ENCODE peak calls at places on chromosomes 11 and 22, in ten cellular contexts. B, J, I, C, O, K, A, Y, X and R are unnamed samples.

GRCh38 chr11:69369945-69370344 is 76.0 kb downstream of the MYEOV start:
- DNase-seq in B (no peak), J (no peak), I (no peak), C (peak), O (no peak), K (no peak), A (no peak), Y (no peak), X (no peak), R (no peak)

GRCh38 chr22:49855491-49855911 is 1.9 kb downstream of the ZBED4 start:
- DNase-seq in B (no peak), J (peak), I (peak), C (no peak), O (no peak), K (no peak), A (no peak), Y (no peak), X (no peak), R (no peak)

GRCh38 chr11:77559686-77560425 is 29.9 kb upstream of the AQP11 start:
- DNase-seq in B (no peak), J (peak), I (peak), C (no peak), O (no peak), K (no peak), A (no peak), Y (peak), X (peak), R (no peak)

GRCh38 chr11:27204527-27204926 is 158.5 kb downstream of the CCDC34 start:
- DNase-seq in B (no peak), J (no peak), I (peak), C (peak), O (no peak), K (no peak), A (peak), Y (no peak), X (peak), R (no peak)

GRCh38 chr22:39176067-39176621 is 23.7 kb upstream of the CBX7 start:
- DNase-seq in B (peak), J (peak), I (peak), C (peak), O (peak), K (no peak), A (no peak), Y (peak), X (no peak), R (peak)

GRCh38 chr11:10862446-10862845 is 4.6 kb upstream of the ZBED5 start:
- DNase-seq in B (no peak), J (no peak), I (no peak), C (no peak), O (no peak), K (no peak), A (no peak), Y (no peak), X (no peak), R (no peak)

GRCh38 chr11:123429336-123429735 is 733 bp upstream of the GRAMD1B start:
- DNase-seq in B (no peak), J (no peak), I (peak), C (no peak), O (no peak), K (no peak), A (no peak), Y (peak), X (no peak), R (no peak)

GRCh38 chr11:124075841-124076571 is 34.9 kb upstream of the OR10G7 start:
- DNase-seq in B (peak), J (peak), I (no peak), C (no peak), O (no peak), K (peak), A (no peak), Y (no peak), X (no peak), R (no peak)

GRCh38 chr11:34379539-34379938 is 21.7 kb upstream of the ABTB2 start:
- DNase-seq in B (no peak), J (no peak), I (no peak), C (no peak), O (no peak), K (no peak), A (no peak), Y (no peak), X (no peak), R (no peak)

GRCh38 chr22:36026741-36027140 is 1.9 kb downstream of the RBFOX2 start:
- DNase-seq in B (no peak), J (peak), I (peak), C (peak), O (no peak), K (peak), A (peak), Y (no peak), X (no peak), R (no peak)

GRCh38 chr11:5684627-5685362 is at the start of gene TRIM5:
- DNase-seq in B (peak), J (peak), I (peak), C (peak), O (peak), K (peak), A (peak), Y (peak), X (peak), R (peak)

GRCh38 chr22:40764743-40765441 is 54.3 kb downstream of the SLC25A17 start:
- DNase-seq in B (no peak), J (no peak), I (peak), C (no peak), O (no peak), K (peak), A (peak), Y (no peak), X (no peak), R (no peak)

GRCh38 chr11:12195773-12196172 is 85.4 kb downstream of the MICAL2 start:
- DNase-seq in B (no peak), J (no peak), I (no peak), C (no peak), O (no peak), K (peak), A (no peak), Y (no peak), X (no peak), R (no peak)

GRCh38 chr11:129307162-129307561 is 68.5 kb upstream of the BARX2 start:
- DNase-seq in B (no peak), J (no peak), I (no peak), C (no peak), O (no peak), K (no peak), A (no peak), Y (no peak), X (no peak), R (no peak)

GRCh38 chr11:115134886-115135285 is 369.3 kb downstream of the CADM1 start:
- DNase-seq in B (no peak), J (no peak), I (no peak), C (no peak), O (no peak), K (no peak), A (no peak), Y (no peak), X (no peak), R (no peak)

GRCh38 chr22:20213833-20214708 is 54.0 kb downstream of the RTN4R start:
- DNase-seq in B (no peak), J (no peak), I (no peak), C (no peak), O (no peak), K (no peak), A (no peak), Y (no peak), X (no peak), R (no peak)

GRCh38 chr11:102564110-102564509 is 33.6 kb upstream of the MMP7 start:
- DNase-seq in B (no peak), J (peak), I (peak), C (no peak), O (no peak), K (peak), A (no peak), Y (no peak), X (peak), R (no peak)

GRCh38 chr11:129785383-129786111 is 30.1 kb upstream of the TMEM45B start:
- DNase-seq in B (no peak), J (peak), I (peak), C (no peak), O (no peak), K (no peak), A (peak), Y (no peak), X (no peak), R (no peak)

GRCh38 chr11:7270233-7270760 is 18.6 kb downstream of the SYT9 start:
- DNase-seq in B (no peak), J (no peak), I (no peak), C (no peak), O (no peak), K (no peak), A (no peak), Y (no peak), X (no peak), R (no peak)

GRCh38 chr11:36264011-36264410 is 25.2 kb downstream of the COMMD9 start:
- DNase-seq in B (no peak), J (no peak), I (no peak), C (no peak), O (no peak), K (no peak), A (no peak), Y (no peak), X (no peak), R (no peak)

GRCh38 chr22:36740716-36741115 is 35.2 kb downstream of the IFT27 start:
- DNase-seq in B (no peak), J (no peak), I (no peak), C (no peak), O (no peak), K (no peak), A (no peak), Y (no peak), X (no peak), R (no peak)

GRCh38 chr11:116503216-116504160 is 269.3 kb downstream of the BUD13 start:
- DNase-seq in B (no peak), J (no peak), I (no peak), C (no peak), O (no peak), K (no peak), A (no peak), Y (no peak), X (no peak), R (no peak)

GRCh38 chr11:115418626-115419025 is 85.6 kb downstream of the CADM1 start:
- DNase-seq in B (no peak), J (no peak), I (no peak), C (no peak), O (no peak), K (no peak), A (no peak), Y (no peak), X (no peak), R (no peak)

GRCh38 chr11:5380740-5381342 is 2.8 kb upstream of the OR51M1 start:
- DNase-seq in B (peak), J (peak), I (peak), C (peak), O (no peak), K (peak), A (peak), Y (peak), X (peak), R (peak)

GRCh38 chr11:34148504-34149165 is 43.2 kb downstream of the NAT10 start:
- DNase-seq in B (no peak), J (no peak), I (no peak), C (no peak), O (no peak), K (no peak), A (no peak), Y (no peak), X (no peak), R (no peak)

GRCh38 chr11:11786771-11787170 is 55.0 kb upstream of the USP47 start:
- DNase-seq in B (no peak), J (peak), I (peak), C (peak), O (no peak), K (no peak), A (no peak), Y (no peak), X (no peak), R (no peak)

DNA sequence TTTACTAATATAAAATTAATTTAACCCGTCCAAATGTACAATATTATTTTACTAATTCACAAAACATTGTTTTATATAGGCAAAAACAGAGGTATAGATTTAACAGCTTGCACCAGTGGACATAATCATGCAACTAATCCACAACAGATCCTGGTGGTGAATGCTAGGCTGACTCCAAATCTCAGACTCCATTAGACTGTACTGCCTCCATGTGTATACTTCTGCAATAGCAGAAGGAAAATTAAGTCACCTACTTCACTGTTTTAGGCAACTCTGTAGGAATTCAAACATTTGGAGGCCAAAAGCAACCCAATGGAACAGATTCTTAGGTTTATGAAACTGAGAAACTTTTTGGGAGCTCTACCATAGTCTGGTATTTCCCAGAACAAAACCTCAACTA is 30.0 kb upstream of the RAB39A start:
- DNase-seq in B (no peak), J (peak), I (peak), C (peak), O (no peak), K (peak), A (peak), Y (no peak), X (peak), R (no peak)
- TF ChIP-seq CTCF in B (no peak), J (peak), I (peak), C (peak), O (peak), K (no peak), A (peak), Y (peak), X (peak), R (peak)

DNA sequence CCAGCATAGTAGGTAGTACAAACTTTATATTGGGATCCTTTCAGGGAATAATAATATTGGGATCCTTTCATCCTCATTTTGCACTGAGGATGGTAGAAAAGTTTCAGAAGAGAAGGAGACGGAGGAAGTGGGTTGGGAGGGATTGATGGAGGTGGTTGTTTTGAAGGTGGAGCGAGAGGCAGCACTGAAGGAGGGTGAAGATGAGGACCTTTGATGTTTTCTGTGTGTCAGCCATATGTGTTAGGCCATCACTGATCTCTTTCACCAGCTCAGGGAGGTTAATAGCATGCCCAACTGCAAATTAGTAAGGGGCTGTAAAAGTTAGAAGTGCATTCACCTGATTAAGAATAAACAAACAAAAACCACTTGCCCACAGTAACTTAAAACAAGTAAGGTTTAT is 275.5 kb upstream of the B3GAT1 start:
- DNase-seq in B (no peak), J (no peak), I (no peak), C (no peak), O (no peak), K (no peak), A (no peak), Y (no peak), X (no peak), R (no peak)
- TF ChIP-seq CTCF in B (no peak), J (no peak), I (no peak), C (no peak), O (no peak), K (no peak), A (no peak), Y (no peak), X (no peak), R (no peak)

DNA sequence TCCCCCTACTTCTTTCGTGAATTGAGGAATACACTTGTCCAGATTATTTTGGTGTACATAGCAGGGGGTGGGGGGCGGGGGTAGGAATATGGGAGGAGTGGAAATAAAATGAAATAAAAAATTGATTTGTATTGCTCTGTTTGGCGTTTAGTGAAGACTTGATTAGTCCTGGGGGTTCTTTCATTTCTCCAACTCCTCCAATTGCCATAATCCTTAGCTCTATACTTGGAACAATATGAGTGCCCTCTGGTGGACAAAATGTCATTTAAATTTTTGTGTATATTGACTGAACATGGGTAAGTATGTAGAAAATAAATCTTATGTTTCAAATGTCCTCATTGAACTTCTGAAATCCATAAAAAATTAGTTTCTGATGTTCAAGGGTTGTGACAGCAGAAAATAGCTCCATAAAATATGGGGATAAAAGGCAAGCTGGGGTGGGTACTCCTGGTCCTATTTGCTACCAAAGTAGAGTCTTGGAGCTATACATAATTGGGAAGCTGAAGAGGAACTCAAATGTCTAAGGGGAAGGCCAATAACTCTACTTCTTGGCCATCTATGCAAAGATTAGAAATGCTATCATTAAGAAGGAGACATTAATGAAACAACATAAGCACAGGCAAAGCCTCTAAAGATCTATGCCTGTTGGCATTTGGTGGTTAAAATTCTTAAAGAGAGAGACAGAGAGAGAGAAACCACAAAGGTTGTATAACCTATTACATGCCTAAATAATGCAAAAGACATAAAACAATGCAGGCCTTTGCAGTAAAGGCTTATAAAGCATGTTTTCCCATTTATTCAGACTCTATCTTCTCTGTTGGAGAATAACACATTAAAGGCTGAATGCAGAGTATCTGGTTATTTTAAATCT is 421.6 kb downstream of the METTL15 start:
- DNase-seq in B (no peak), J (peak), I (peak), C (peak), O (no peak), K (peak), A (peak), Y (no peak), X (peak), R (no peak)
- TF ChIP-seq CTCF in B (peak), J (peak), I (peak), C (peak), O (no peak), K (no peak), A (peak), Y (peak), X (peak), R (peak)

GRCh38 chr11:118956847-118957469 is 860 bp downstream of the UPK2 start:
- DNase-seq in B (no peak), J (no peak), I (no peak), C (no peak), O (no peak), K (no peak), A (no peak), Y (no peak), X (no peak), R (no peak)
- TF ChIP-seq CTCF in B (peak), J (no peak), I (no peak), C (no peak), O (no peak), K (no peak), A (peak), Y (no peak), X (no peak), R (no peak)

GRCh38 chr22:43782448-43782847 is 29.7 kb downstream of the EFCAB6 start:
- DNase-seq in B (no peak), J (peak), I (peak), C (no peak), O (no peak), K (no peak), A (no peak), Y (no peak), X (no peak), R (no peak)
- TF ChIP-seq CTCF in B (no peak), J (no peak), I (no peak), C (no peak), O (no peak), K (no peak), A (no peak), Y (no peak), X (no peak), R (no peak)

DNA sequence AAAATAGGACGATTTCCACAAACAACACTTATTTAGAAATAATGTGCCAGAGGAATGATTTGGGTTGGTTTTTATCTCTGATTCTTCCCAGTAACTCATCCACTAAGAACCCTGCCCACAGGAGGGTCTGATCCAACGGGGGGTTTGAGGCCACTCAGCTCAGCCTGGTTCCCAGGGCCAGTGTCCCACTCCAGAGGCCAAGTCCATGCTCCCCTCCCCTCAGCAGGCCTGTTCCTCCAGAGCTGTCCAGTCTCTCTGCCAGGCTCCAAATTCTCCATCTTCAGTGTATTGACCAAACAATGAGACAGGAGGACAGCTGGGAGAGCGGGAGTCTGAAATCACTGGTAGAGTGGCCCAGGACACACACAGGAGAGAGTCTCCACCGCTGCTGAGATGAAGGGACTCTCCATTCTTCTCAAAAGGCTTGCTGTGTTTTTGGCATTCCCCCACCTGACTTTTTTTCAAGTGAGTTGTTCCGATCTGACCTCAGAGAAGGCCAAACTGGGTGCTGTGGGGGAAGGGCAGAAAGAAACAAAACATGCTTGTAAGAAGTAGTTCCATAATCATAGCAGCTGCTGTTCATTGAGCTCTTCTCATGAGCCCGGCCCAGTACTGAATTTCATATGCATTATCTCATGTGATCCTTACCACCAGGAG is 17.6 kb upstream of the SCN2B start:
- DNase-seq in B (no peak), J (no peak), I (no peak), C (no peak), O (no peak), K (peak), A (no peak), Y (no peak), X (no peak), R (no peak)
- TF ChIP-seq CTCF in B (no peak), J (no peak), I (no peak), C (no peak), O (no peak), K (no peak), A (no peak), Y (no peak), X (no peak), R (no peak)

DNA sequence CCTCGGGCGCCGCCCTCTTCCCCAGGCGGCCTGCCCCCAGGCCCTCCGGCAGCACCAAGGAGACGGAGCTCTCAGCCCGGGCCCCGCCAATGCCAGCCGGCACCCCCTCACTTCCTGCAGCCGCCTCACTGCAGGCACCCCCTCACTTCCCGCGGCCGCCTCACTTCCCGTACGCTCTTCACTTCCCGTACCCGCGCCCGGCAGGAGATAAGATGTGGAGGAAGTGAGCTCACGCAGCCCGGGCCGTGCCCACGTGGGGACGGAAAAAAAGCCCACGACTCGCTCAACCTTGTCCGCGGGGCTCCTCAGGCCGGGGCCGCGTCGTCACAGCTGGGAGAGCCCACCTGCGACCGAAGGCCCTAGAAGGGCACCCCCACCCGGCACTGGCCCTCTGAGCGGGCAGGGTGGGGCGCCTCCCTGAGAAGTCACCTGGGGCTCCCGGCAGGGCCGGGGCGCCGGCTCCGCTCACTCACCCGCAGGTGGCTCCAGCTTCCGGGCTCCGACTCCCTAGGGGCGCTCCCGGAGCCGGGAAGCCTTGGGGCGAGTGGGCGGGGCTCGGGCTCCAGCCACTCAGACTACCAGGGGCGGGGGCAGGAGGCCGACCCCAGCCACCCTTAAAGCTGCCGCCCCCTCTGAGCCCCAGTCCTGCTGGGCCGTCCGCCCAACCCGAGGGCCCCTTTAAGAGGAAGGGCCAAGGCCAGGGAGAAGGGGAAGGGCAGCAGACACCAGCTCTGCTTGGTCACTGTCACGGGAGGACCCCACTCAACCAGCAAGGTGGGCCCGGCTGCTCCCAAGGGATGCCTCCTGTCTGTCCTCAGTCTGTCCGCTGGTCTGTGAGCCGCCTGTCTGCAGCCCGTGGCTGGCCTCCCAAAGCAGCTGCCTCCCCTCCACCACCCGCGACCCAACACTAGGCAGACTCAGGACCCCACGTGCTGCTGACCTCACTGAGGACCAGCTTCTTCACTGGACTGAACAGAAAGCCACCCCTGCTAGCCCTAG is 31.4 kb downstream of the PISD start:
- DNase-seq in B (peak), J (peak), I (peak), C (peak), O (peak), K (peak), A (peak), Y (peak), X (no peak), R (peak)
- TF ChIP-seq CTCF in B (no peak), J (no peak), I (no peak), C (no peak), O (no peak), K (no peak), A (no peak), Y (no peak), X (no peak), R (no peak)